ENCODE peak calls at places on chromosomes 12 and 14, in five cellular contexts. One of them, this sample, is unnamed.

GRCh38 chr12:43325786-43326185 is 226.2 kb downstream of the ADAMTS20 start:
- DNase-seq in CD4-positive, alpha-beta T cell: no peak
- DNase-seq in GM23248: no peak
- DNase-seq in activated T-helper 1 cell treated with anti-CD3 and anti-CD28 coated beads, Interleukin-12 subunit alpha, Interleukin-12 subunit beta, Interleukin-2, Interleukin-4 antibody, amounts not matched to agents 30 ng/mL and 10 ng/mL and 1 ng/mL, durations not matched to agents 14 hours and 24 hours and 36 hours: no peak
- DNase-seq in lower lobe of right lung: no peak
- DNase-seq in this sample: no peak

GRCh38 chr14:102020058-102020971 is 55.9 kb downstream of the DYNC1H1 start:
- DNase-seq in CD4-positive, alpha-beta T cell: peak
- DNase-seq in GM23248: peak
- DNase-seq in activated T-helper 1 cell treated with anti-CD3 and anti-CD28 coated beads, Interleukin-12 subunit alpha, Interleukin-12 subunit beta, Interleukin-2, Interleukin-4 antibody, amounts not matched to agents 30 ng/mL and 10 ng/mL and 1 ng/mL, durations not matched to agents 14 hours and 24 hours and 36 hours: peak
- DNase-seq in lower lobe of right lung: no peak
- DNase-seq in this sample: no peak

GRCh38 chr14:101191086-101191881 is 287.8 kb upstream of the RTL1 start:
- DNase-seq in CD4-positive, alpha-beta T cell: no peak
- DNase-seq in GM23248: no peak
- DNase-seq in activated T-helper 1 cell treated with anti-CD3 and anti-CD28 coated beads, Interleukin-12 subunit alpha, Interleukin-12 subunit beta, Interleukin-2, Interleukin-4 antibody, amounts not matched to agents 30 ng/mL and 10 ng/mL and 1 ng/mL, durations not matched to agents 14 hours and 24 hours and 36 hours: no peak
- DNase-seq in lower lobe of right lung: no peak
- DNase-seq in this sample: no peak

GRCh38 chr12:119274636-119275065 is 59.9 kb upstream of the CCDC60 start:
- DNase-seq in CD4-positive, alpha-beta T cell: no peak
- DNase-seq in GM23248: no peak
- DNase-seq in activated T-helper 1 cell treated with anti-CD3 and anti-CD28 coated beads, Interleukin-12 subunit alpha, Interleukin-12 subunit beta, Interleukin-2, Interleukin-4 antibody, amounts not matched to agents 30 ng/mL and 10 ng/mL and 1 ng/mL, durations not matched to agents 14 hours and 24 hours and 36 hours: no peak
- DNase-seq in lower lobe of right lung: no peak
- DNase-seq in this sample: no peak

GRCh38 chr14:52399886-52400599 is 85.9 kb downstream of the PTGER2 start:
- DNase-seq in CD4-positive, alpha-beta T cell: no peak
- DNase-seq in GM23248: peak
- DNase-seq in activated T-helper 1 cell treated with anti-CD3 and anti-CD28 coated beads, Interleukin-12 subunit alpha, Interleukin-12 subunit beta, Interleukin-2, Interleukin-4 antibody, amounts not matched to agents 30 ng/mL and 10 ng/mL and 1 ng/mL, durations not matched to agents 14 hours and 24 hours and 36 hours: no peak
- DNase-seq in lower lobe of right lung: no peak
- DNase-seq in this sample: no peak

GRCh38 chr14:61420326-61420725 is 98.9 kb downstream of the PRKCH start:
- DNase-seq in CD4-positive, alpha-beta T cell: peak
- DNase-seq in GM23248: peak
- DNase-seq in activated T-helper 1 cell treated with anti-CD3 and anti-CD28 coated beads, Interleukin-12 subunit alpha, Interleukin-12 subunit beta, Interleukin-2, Interleukin-4 antibody, amounts not matched to agents 30 ng/mL and 10 ng/mL and 1 ng/mL, durations not matched to agents 14 hours and 24 hours and 36 hours: no peak
- DNase-seq in lower lobe of right lung: no peak
- DNase-seq in this sample: peak

GRCh38 chr12:7915911-7916403 is 20.0 kb downstream of the SLC2A3 start:
- DNase-seq in CD4-positive, alpha-beta T cell: no peak
- DNase-seq in GM23248: no peak
- DNase-seq in activated T-helper 1 cell treated with anti-CD3 and anti-CD28 coated beads, Interleukin-12 subunit alpha, Interleukin-12 subunit beta, Interleukin-2, Interleukin-4 antibody, amounts not matched to agents 30 ng/mL and 10 ng/mL and 1 ng/mL, durations not matched to agents 14 hours and 24 hours and 36 hours: no peak
- DNase-seq in lower lobe of right lung: no peak
- DNase-seq in this sample: no peak

GRCh38 chr14:85279407-85279806 is 250.5 kb upstream of the FLRT2 start:
- DNase-seq in CD4-positive, alpha-beta T cell: no peak
- DNase-seq in GM23248: no peak
- DNase-seq in activated T-helper 1 cell treated with anti-CD3 and anti-CD28 coated beads, Interleukin-12 subunit alpha, Interleukin-12 subunit beta, Interleukin-2, Interleukin-4 antibody, amounts not matched to agents 30 ng/mL and 10 ng/mL and 1 ng/mL, durations not matched to agents 14 hours and 24 hours and 36 hours: no peak
- DNase-seq in lower lobe of right lung: no peak
- DNase-seq in this sample: no peak

GRCh38 chr12:8590842-8591545 is 21.7 kb downstream of the AICDA start:
- DNase-seq in CD4-positive, alpha-beta T cell: no peak
- DNase-seq in GM23248: no peak
- DNase-seq in activated T-helper 1 cell treated with anti-CD3 and anti-CD28 coated beads, Interleukin-12 subunit alpha, Interleukin-12 subunit beta, Interleukin-2, Interleukin-4 antibody, amounts not matched to agents 30 ng/mL and 10 ng/mL and 1 ng/mL, durations not matched to agents 14 hours and 24 hours and 36 hours: no peak
- DNase-seq in lower lobe of right lung: no peak
- DNase-seq in this sample: peak

GRCh38 chr12:104323899-104324298 is 20.4 kb downstream of the EID3 start:
- DNase-seq in CD4-positive, alpha-beta T cell: no peak
- DNase-seq in GM23248: no peak
- DNase-seq in activated T-helper 1 cell treated with anti-CD3 and anti-CD28 coated beads, Interleukin-12 subunit alpha, Interleukin-12 subunit beta, Interleukin-2, Interleukin-4 antibody, amounts not matched to agents 30 ng/mL and 10 ng/mL and 1 ng/mL, durations not matched to agents 14 hours and 24 hours and 36 hours: no peak
- DNase-seq in lower lobe of right lung: no peak
- DNase-seq in this sample: no peak

GRCh38 chr14:34051966-34052657 is 101.2 kb upstream of the EGLN3 start:
- DNase-seq in CD4-positive, alpha-beta T cell: no peak
- DNase-seq in GM23248: peak
- DNase-seq in activated T-helper 1 cell treated with anti-CD3 and anti-CD28 coated beads, Interleukin-12 subunit alpha, Interleukin-12 subunit beta, Interleukin-2, Interleukin-4 antibody, amounts not matched to agents 30 ng/mL and 10 ng/mL and 1 ng/mL, durations not matched to agents 14 hours and 24 hours and 36 hours: no peak
- DNase-seq in lower lobe of right lung: no peak
- DNase-seq in this sample: peak